ENCODE peak calls at places on chromosome 6, in five cellular contexts. One of them, this sample, is unnamed.

GRCh38 chr6:157528931-157529653 is 148.1 kb downstream of the ZDHHC14 start:
- DNase-seq in erythroblast: no peak
- DNase-seq in fibroblast of pulmonary artery: peak
- DNase-seq in NCI-H2081: no peak
- DNase-seq in AML-193: peak
- DNase-seq in this sample: peak

GRCh38 chr6:153215242-153215641 is 84.2 kb upstream of the RGS17 start:
- DNase-seq in erythroblast: no peak
- DNase-seq in fibroblast of pulmonary artery: peak
- DNase-seq in NCI-H2081: no peak
- DNase-seq in AML-193: no peak
- DNase-seq in this sample: no peak

GRCh38 chr6:89834884-89835792 is 5.5 kb downstream of the CASP8AP2 start:
- DNase-seq in erythroblast: no peak
- DNase-seq in fibroblast of pulmonary artery: no peak
- DNase-seq in NCI-H2081: no peak
- DNase-seq in AML-193: no peak
- DNase-seq in this sample: no peak

GRCh38 chr6:167719920-167720319 is 106.8 kb upstream of the AFDN start:
- DNase-seq in erythroblast: no peak
- DNase-seq in fibroblast of pulmonary artery: no peak
- DNase-seq in NCI-H2081: no peak
- DNase-seq in AML-193: no peak
- DNase-seq in this sample: no peak

GRCh38 chr6:37125779-37126553 is 44.0 kb upstream of the PIM1 start:
- DNase-seq in erythroblast: no peak
- DNase-seq in fibroblast of pulmonary artery: no peak
- DNase-seq in NCI-H2081: no peak
- DNase-seq in AML-193: no peak
- DNase-seq in this sample: peak

GRCh38 chr6:124676033-124676432 is 286.2 kb upstream of the RNF217 start:
- DNase-seq in erythroblast: no peak
- DNase-seq in fibroblast of pulmonary artery: peak
- DNase-seq in NCI-H2081: no peak
- DNase-seq in AML-193: no peak
- DNase-seq in this sample: no peak

GRCh38 chr6:35258858-35259193 is 709 bp upstream of the ZNF76 start:
- DNase-seq in erythroblast: peak
- DNase-seq in fibroblast of pulmonary artery: peak
- DNase-seq in NCI-H2081: peak
- DNase-seq in AML-193: no peak
- DNase-seq in this sample: no peak

GRCh38 chr6:148521586-148521985 is 178.9 kb downstream of the SASH1 start:
- DNase-seq in erythroblast: no peak
- DNase-seq in fibroblast of pulmonary artery: peak
- DNase-seq in NCI-H2081: no peak
- DNase-seq in AML-193: no peak
- DNase-seq in this sample: no peak

GRCh38 chr6:90212274-90212673 is 84.4 kb downstream of the BACH2 start:
- DNase-seq in erythroblast: peak
- DNase-seq in fibroblast of pulmonary artery: no peak
- DNase-seq in NCI-H2081: no peak
- DNase-seq in AML-193: no peak
- DNase-seq in this sample: no peak

GRCh38 chr6:159151266-159151855 is 17.8 kb upstream of the FNDC1 start:
- DNase-seq in erythroblast: peak
- DNase-seq in fibroblast of pulmonary artery: peak
- DNase-seq in NCI-H2081: peak
- DNase-seq in AML-193: peak
- DNase-seq in this sample: peak

GRCh38 chr6:40362859-40363258 is 224.3 kb downstream of the LRFN2 start:
- DNase-seq in erythroblast: no peak
- DNase-seq in fibroblast of pulmonary artery: no peak
- DNase-seq in NCI-H2081: no peak
- DNase-seq in AML-193: no peak
- DNase-seq in this sample: no peak

GRCh38 chr6:161198176-161198575 is 75.7 kb downstream of the AGPAT4 start:
- DNase-seq in erythroblast: no peak
- DNase-seq in fibroblast of pulmonary artery: peak
- DNase-seq in NCI-H2081: no peak
- DNase-seq in AML-193: no peak
- DNase-seq in this sample: no peak

This sample was measured in KBM-7.